ENCODE peak calls at places on chromosomes 6 and 20, in nine cellular contexts. One of them, this sample, is unnamed.

GRCh38 chr6:99416226-99416625 is 8.9 kb downstream of the PNISR start:
- DNase-seq in GM20000: no peak
- DNase-seq in osteocyte: no peak
- DNase-seq in spleen: no peak
- DNase-seq in RWPE1: no peak
- DNase-seq in activated CD4-positive, alpha-beta T cell treated with anti-CD3 and anti-CD28 coated beads, Interleukin-2, amount 50 U/mL, for 1 hour: no peak
- DNase-seq in ovary: no peak
- DNase-seq in AG10803: no peak
- DNase-seq in endothelial cell: no peak
- DNase-seq in this sample: no peak

GRCh38 chr6:136521891-136522290 is 28.3 kb downstream of the MAP7 start:
- DNase-seq in endothelial cell: no peak
- DNase-seq in ovary: no peak
- DNase-seq in spleen: no peak
- DNase-seq in GM20000: no peak
- DNase-seq in activated CD4-positive, alpha-beta T cell treated with anti-CD3 and anti-CD28 coated beads, Interleukin-2, amount 50 U/mL, for 1 hour: no peak
- DNase-seq in osteocyte: no peak
- DNase-seq in RWPE1: no peak
- DNase-seq in AG10803: no peak
- DNase-seq in this sample: no peak

GRCh38 chr20:50690979-50691584 is at the start of gene RIPOR3:
- DNase-seq in GM20000: no peak
- DNase-seq in RWPE1: no peak
- DNase-seq in endothelial cell: peak; percentile 35
- DNase-seq in spleen: no peak
- DNase-seq in ovary: peak; percentile 35
- DNase-seq in AG10803: peak; percentile 24
- DNase-seq in osteocyte: no peak
- DNase-seq in activated CD4-positive, alpha-beta T cell treated with anti-CD3 and anti-CD28 coated beads, Interleukin-2, amount 50 U/mL, for 1 hour: no peak
- DNase-seq in this sample: no peak

GRCh38 chr20:41692479-41693135 is 74.4 kb upstream of the CHD6 start:
- DNase-seq in spleen: peak; percentile 96
- DNase-seq in ovary: peak; percentile 86
- DNase-seq in RWPE1: peak; percentile 62
- DNase-seq in osteocyte: no peak
- DNase-seq in endothelial cell: peak; percentile 74
- DNase-seq in activated CD4-positive, alpha-beta T cell treated with anti-CD3 and anti-CD28 coated beads, Interleukin-2, amount 50 U/mL, for 1 hour: peak; percentile 70
- DNase-seq in GM20000: peak; percentile 54
- DNase-seq in AG10803: peak; percentile 55
- DNase-seq in this sample: peak; percentile 82

GRCh38 chr6:111552241-111552744 is 53.4 kb downstream of the TRAF3IP2 start:
- DNase-seq in GM20000: no peak
- DNase-seq in RWPE1: peak; percentile 70
- DNase-seq in ovary: peak; percentile 78
- DNase-seq in AG10803: peak; percentile 99
- DNase-seq in activated CD4-positive, alpha-beta T cell treated with anti-CD3 and anti-CD28 coated beads, Interleukin-2, amount 50 U/mL, for 1 hour: no peak
- DNase-seq in spleen: no peak
- DNase-seq in endothelial cell: no peak
- DNase-seq in osteocyte: peak; percentile 88
- DNase-seq in this sample: peak; percentile 67

GRCh38 chr6:35240838-35241801 is 18.4 kb upstream of the ZNF76 start:
- DNase-seq in endothelial cell: peak; percentile 83
- DNase-seq in ovary: peak; percentile 57
- DNase-seq in AG10803: peak; percentile 61
- DNase-seq in activated CD4-positive, alpha-beta T cell treated with anti-CD3 and anti-CD28 coated beads, Interleukin-2, amount 50 U/mL, for 1 hour: peak; percentile 76
- DNase-seq in RWPE1: peak; percentile 85
- DNase-seq in GM20000: peak; percentile 82
- DNase-seq in spleen: peak; percentile 89
- DNase-seq in osteocyte: peak; percentile 90
- DNase-seq in this sample: peak; percentile 22

GRCh38 chr20:37011147-37011546 is 59.6 kb upstream of the SAMHD1 start:
- DNase-seq in endothelial cell: no peak
- DNase-seq in spleen: no peak
- DNase-seq in AG10803: no peak
- DNase-seq in activated CD4-positive, alpha-beta T cell treated with anti-CD3 and anti-CD28 coated beads, Interleukin-2, amount 50 U/mL, for 1 hour: no peak
- DNase-seq in osteocyte: no peak
- DNase-seq in RWPE1: no peak
- DNase-seq in ovary: no peak
- DNase-seq in GM20000: no peak
- DNase-seq in this sample: no peak

GRCh38 chr6:116190550-116190949 is 63.3 kb downstream of the TSPYL4 start:
- DNase-seq in activated CD4-positive, alpha-beta T cell treated with anti-CD3 and anti-CD28 coated beads, Interleukin-2, amount 50 U/mL, for 1 hour: no peak
- DNase-seq in GM20000: no peak
- DNase-seq in spleen: no peak
- DNase-seq in RWPE1: no peak
- DNase-seq in endothelial cell: no peak
- DNase-seq in ovary: no peak
- DNase-seq in osteocyte: no peak
- DNase-seq in AG10803: peak; percentile 94
- DNase-seq in this sample: no peak

GRCh38 chr6:163782436-163783003 is 368.0 kb downstream of the QKI start:
- DNase-seq in spleen: no peak
- DNase-seq in ovary: no peak
- DNase-seq in GM20000: peak; percentile 19
- DNase-seq in activated CD4-positive, alpha-beta T cell treated with anti-CD3 and anti-CD28 coated beads, Interleukin-2, amount 50 U/mL, for 1 hour: no peak
- DNase-seq in endothelial cell: no peak
- DNase-seq in AG10803: no peak
- DNase-seq in RWPE1: no peak
- DNase-seq in osteocyte: no peak
- DNase-seq in this sample: no peak

GRCh38 chr20:38890497-38890818 is 35.8 kb upstream of the FAM83D start:
- DNase-seq in RWPE1: no peak
- DNase-seq in spleen: no peak
- DNase-seq in ovary: no peak
- DNase-seq in endothelial cell: no peak
- DNase-seq in osteocyte: no peak
- DNase-seq in AG10803: no peak
- DNase-seq in GM20000: no peak
- DNase-seq in activated CD4-positive, alpha-beta T cell treated with anti-CD3 and anti-CD28 coated beads, Interleukin-2, amount 50 U/mL, for 1 hour: no peak
- DNase-seq in this sample: no peak

GRCh38 chr20:8663424-8663823 is 405.5 kb upstream of the PLCB4 start:
- DNase-seq in osteocyte: no peak
- DNase-seq in activated CD4-positive, alpha-beta T cell treated with anti-CD3 and anti-CD28 coated beads, Interleukin-2, amount 50 U/mL, for 1 hour: no peak
- DNase-seq in GM20000: no peak
- DNase-seq in RWPE1: no peak
- DNase-seq in ovary: no peak
- DNase-seq in endothelial cell: no peak
- DNase-seq in AG10803: no peak
- DNase-seq in spleen: no peak
- DNase-seq in this sample: no peak

GRCh38 chr20:3813758-3814581 is 6.4 kb upstream of the AP5S1 start:
- DNase-seq in activated CD4-positive, alpha-beta T cell treated with anti-CD3 and anti-CD28 coated beads, Interleukin-2, amount 50 U/mL, for 1 hour: peak; percentile 25
- DNase-seq in ovary: no peak
- DNase-seq in GM20000: no peak
- DNase-seq in osteocyte: no peak
- DNase-seq in spleen: no peak
- DNase-seq in RWPE1: no peak
- DNase-seq in AG10803: no peak
- DNase-seq in endothelial cell: no peak
- DNase-seq in this sample: no peak

GRCh38 chr6:28814032-28814976 is 109.5 kb downstream of the TRIM27 start:
- DNase-seq in AG10803: no peak
- DNase-seq in osteocyte: no peak
- DNase-seq in RWPE1: no peak
- DNase-seq in spleen: no peak
- DNase-seq in GM20000: no peak
- DNase-seq in ovary: no peak
- DNase-seq in activated CD4-positive, alpha-beta T cell treated with anti-CD3 and anti-CD28 coated beads, Interleukin-2, amount 50 U/mL, for 1 hour: no peak
- DNase-seq in endothelial cell: peak; percentile 25
- DNase-seq in this sample: no peak

GRCh38 chr20:45017281-45017680 is 51.0 kb downstream of the STK4 start:
- DNase-seq in RWPE1: no peak
- DNase-seq in endothelial cell: no peak
- DNase-seq in activated CD4-positive, alpha-beta T cell treated with anti-CD3 and anti-CD28 coated beads, Interleukin-2, amount 50 U/mL, for 1 hour: no peak
- DNase-seq in GM20000: no peak
- DNase-seq in spleen: no peak
- DNase-seq in ovary: no peak
- DNase-seq in AG10803: no peak
- DNase-seq in osteocyte: no peak
- DNase-seq in this sample: no peak

GRCh38 chr6:148269386-148269785 is 73.3 kb upstream of the SASH1 start:
- DNase-seq in GM20000: no peak
- DNase-seq in activated CD4-positive, alpha-beta T cell treated with anti-CD3 and anti-CD28 coated beads, Interleukin-2, amount 50 U/mL, for 1 hour: no peak
- DNase-seq in ovary: no peak
- DNase-seq in osteocyte: peak; percentile 8
- DNase-seq in spleen: no peak
- DNase-seq in RWPE1: no peak
- DNase-seq in endothelial cell: no peak
- DNase-seq in AG10803: no peak
- DNase-seq in this sample: no peak

GRCh38 chr6:73732845-73733675 is 37.1 kb downstream of the CD109 start:
- DNase-seq in GM20000: peak; percentile 65
- DNase-seq in RWPE1: peak; percentile 64
- DNase-seq in AG10803: peak; percentile 76
- DNase-seq in activated CD4-positive, alpha-beta T cell treated with anti-CD3 and anti-CD28 coated beads, Interleukin-2, amount 50 U/mL, for 1 hour: peak; percentile 60
- DNase-seq in osteocyte: peak; percentile 89
- DNase-seq in endothelial cell: peak; percentile 80
- DNase-seq in spleen: peak; percentile 82
- DNase-seq in ovary: peak; percentile 11
- DNase-seq in this sample: peak; percentile 30

GRCh38 chr20:50338479-50339195 is 148.0 kb downstream of the CEBPB start:
- DNase-seq in GM20000: peak; percentile 84
- DNase-seq in activated CD4-positive, alpha-beta T cell treated with anti-CD3 and anti-CD28 coated beads, Interleukin-2, amount 50 U/mL, for 1 hour: no peak
- DNase-seq in spleen: peak; percentile 78
- DNase-seq in AG10803: peak; percentile 67
- DNase-seq in ovary: no peak
- DNase-seq in osteocyte: no peak
- DNase-seq in endothelial cell: no peak
- DNase-seq in RWPE1: no peak
- DNase-seq in this sample: no peak

GRCh38 chr6:34386316-34387137 is 5.9 kb downstream of the NUDT3 start:
- DNase-seq in endothelial cell: no peak
- DNase-seq in osteocyte: no peak
- DNase-seq in activated CD4-positive, alpha-beta T cell treated with anti-CD3 and anti-CD28 coated beads, Interleukin-2, amount 50 U/mL, for 1 hour: no peak
- DNase-seq in AG10803: peak; percentile 94
- DNase-seq in spleen: no peak
- DNase-seq in ovary: no peak
- DNase-seq in RWPE1: no peak
- DNase-seq in GM20000: no peak
- DNase-seq in this sample: no peak

GRCh38 chr6:28658475-28659249 is 133.0 kb downstream of the GPX5 start:
- DNase-seq in AG10803: peak; percentile 9
- DNase-seq in activated CD4-positive, alpha-beta T cell treated with anti-CD3 and anti-CD28 coated beads, Interleukin-2, amount 50 U/mL, for 1 hour: no peak
- DNase-seq in RWPE1: peak; percentile 17
- DNase-seq in osteocyte: no peak
- DNase-seq in endothelial cell: peak; percentile 7
- DNase-seq in GM20000: no peak
- DNase-seq in spleen: no peak
- DNase-seq in ovary: no peak
- DNase-seq in this sample: no peak

GRCh38 chr6:42569102-42570028 is 5.5 kb downstream of the UBR2 start:
- DNase-seq in activated CD4-positive, alpha-beta T cell treated with anti-CD3 and anti-CD28 coated beads, Interleukin-2, amount 50 U/mL, for 1 hour: no peak
- DNase-seq in osteocyte: no peak
- DNase-seq in AG10803: peak; percentile 99
- DNase-seq in endothelial cell: no peak
- DNase-seq in GM20000: no peak
- DNase-seq in ovary: no peak
- DNase-seq in spleen: no peak
- DNase-seq in RWPE1: peak; percentile 35
- DNase-seq in this sample: no peak

GRCh38 chr6:18579869-18580268 is 192.7 kb downstream of the RNF144B start:
- DNase-seq in spleen: no peak
- DNase-seq in RWPE1: no peak
- DNase-seq in osteocyte: no peak
- DNase-seq in AG10803: peak; percentile 35
- DNase-seq in endothelial cell: no peak
- DNase-seq in GM20000: no peak
- DNase-seq in ovary: no peak
- DNase-seq in activated CD4-positive, alpha-beta T cell treated with anti-CD3 and anti-CD28 coated beads, Interleukin-2, amount 50 U/mL, for 1 hour: no peak
- DNase-seq in this sample: no peak

GRCh38 chr20:7723284-7723683 is 217.0 kb downstream of the HAO1 start:
- DNase-seq in AG10803: peak; percentile 37
- DNase-seq in RWPE1: peak; percentile 61
- DNase-seq in ovary: no peak
- DNase-seq in GM20000: no peak
- DNase-seq in osteocyte: no peak
- DNase-seq in endothelial cell: no peak
- DNase-seq in activated CD4-positive, alpha-beta T cell treated with anti-CD3 and anti-CD28 coated beads, Interleukin-2, amount 50 U/mL, for 1 hour: no peak
- DNase-seq in spleen: no peak
- DNase-seq in this sample: no peak

GRCh38 chr20:37278966-37279590 is 10.4 kb upstream of the MANBAL start:
- DNase-seq in activated CD4-positive, alpha-beta T cell treated with anti-CD3 and anti-CD28 coated beads, Interleukin-2, amount 50 U/mL, for 1 hour: no peak
- DNase-seq in AG10803: peak; percentile 75
- DNase-seq in osteocyte: no peak
- DNase-seq in ovary: no peak
- DNase-seq in endothelial cell: no peak
- DNase-seq in spleen: no peak
- DNase-seq in RWPE1: peak; percentile 73
- DNase-seq in GM20000: no peak
- DNase-seq in this sample: no peak

GRCh38 chr6:15481414-15481813 is 181.4 kb downstream of the DTNBP1 start:
- DNase-seq in osteocyte: no peak
- DNase-seq in GM20000: no peak
- DNase-seq in ovary: no peak
- DNase-seq in activated CD4-positive, alpha-beta T cell treated with anti-CD3 and anti-CD28 coated beads, Interleukin-2, amount 50 U/mL, for 1 hour: no peak
- DNase-seq in endothelial cell: no peak
- DNase-seq in spleen: no peak
- DNase-seq in AG10803: no peak
- DNase-seq in RWPE1: no peak
- DNase-seq in this sample: no peak

GRCh38 chr20:8481636-8482035 is 349.6 kb downstream of the PLCB1 start:
- DNase-seq in GM20000: no peak
- DNase-seq in ovary: no peak
- DNase-seq in spleen: no peak
- DNase-seq in RWPE1: no peak
- DNase-seq in activated CD4-positive, alpha-beta T cell treated with anti-CD3 and anti-CD28 coated beads, Interleukin-2, amount 50 U/mL, for 1 hour: no peak
- DNase-seq in endothelial cell: no peak
- DNase-seq in AG10803: peak; percentile 60
- DNase-seq in osteocyte: no peak
- DNase-seq in this sample: no peak

GRCh38 chr20:45011108-45011526 is 44.8 kb downstream of the STK4 start:
- DNase-seq in ovary: peak; percentile 27
- DNase-seq in endothelial cell: peak; percentile 41
- DNase-seq in spleen: no peak
- DNase-seq in AG10803: peak; percentile 73
- DNase-seq in activated CD4-positive, alpha-beta T cell treated with anti-CD3 and anti-CD28 coated beads, Interleukin-2, amount 50 U/mL, for 1 hour: peak; percentile 53
- DNase-seq in osteocyte: no peak
- DNase-seq in RWPE1: peak; percentile 77
- DNase-seq in GM20000: peak; percentile 22
- DNase-seq in this sample: peak; percentile 7

GRCh38 chr6:137282253-137282652 is 63.1 kb upstream of the IFNGR1 start:
- DNase-seq in ovary: no peak
- DNase-seq in activated CD4-positive, alpha-beta T cell treated with anti-CD3 and anti-CD28 coated beads, Interleukin-2, amount 50 U/mL, for 1 hour: no peak
- DNase-seq in endothelial cell: no peak
- DNase-seq in RWPE1: no peak
- DNase-seq in GM20000: peak; percentile 31
- DNase-seq in AG10803: no peak
- DNase-seq in spleen: no peak
- DNase-seq in osteocyte: no peak
- DNase-seq in this sample: no peak

GRCh38 chr6:25144919-25145318 is 134.3 kb upstream of the CARMIL1 start:
- DNase-seq in activated CD4-positive, alpha-beta T cell treated with anti-CD3 and anti-CD28 coated beads, Interleukin-2, amount 50 U/mL, for 1 hour: no peak
- DNase-seq in GM20000: no peak
- DNase-seq in ovary: no peak
- DNase-seq in spleen: no peak
- DNase-seq in osteocyte: no peak
- DNase-seq in RWPE1: no peak
- DNase-seq in endothelial cell: no peak
- DNase-seq in AG10803: no peak
- DNase-seq in this sample: no peak

GRCh38 chr6:136501514-136501913 is 48.7 kb downstream of the MAP7 start:
- DNase-seq in GM20000: no peak
- DNase-seq in activated CD4-positive, alpha-beta T cell treated with anti-CD3 and anti-CD28 coated beads, Interleukin-2, amount 50 U/mL, for 1 hour: no peak
- DNase-seq in spleen: no peak
- DNase-seq in ovary: no peak
- DNase-seq in endothelial cell: no peak
- DNase-seq in osteocyte: no peak
- DNase-seq in AG10803: peak; percentile 50
- DNase-seq in RWPE1: no peak
- DNase-seq in this sample: no peak

GRCh38 chr6:25706314-25707014 is 48.1 kb upstream of the SLC17A4 start:
- DNase-seq in activated CD4-positive, alpha-beta T cell treated with anti-CD3 and anti-CD28 coated beads, Interleukin-2, amount 50 U/mL, for 1 hour: no peak
- DNase-seq in GM20000: no peak
- DNase-seq in AG10803: no peak
- DNase-seq in spleen: no peak
- DNase-seq in RWPE1: no peak
- DNase-seq in osteocyte: no peak
- DNase-seq in ovary: no peak
- DNase-seq in endothelial cell: no peak
- DNase-seq in this sample: no peak

GRCh38 chr6:99868074-99868702 is 125.8 kb downstream of the MCHR2 start:
- DNase-seq in GM20000: peak; percentile 57
- DNase-seq in RWPE1: peak; percentile 53
- DNase-seq in endothelial cell: peak; percentile 89
- DNase-seq in osteocyte: peak; percentile 89
- DNase-seq in ovary: peak; percentile 39
- DNase-seq in AG10803: peak; percentile 62
- DNase-seq in activated CD4-positive, alpha-beta T cell treated with anti-CD3 and anti-CD28 coated beads, Interleukin-2, amount 50 U/mL, for 1 hour: peak; percentile 66
- DNase-seq in spleen: peak; percentile 81
- DNase-seq in this sample: peak; percentile 77

This sample was measured in occipital lobe.